ENCODE peak calls at places on chromosomes 5 and 9, in six cellular contexts. Z, L, Q, S, Y and J are unnamed samples.

GRCh38 chr5:75374394-75374814 is 37.4 kb downstream of the HMGCR start:
- ATAC-seq in Z (peak; percentile 71), L (no peak), Q (no peak), S (no peak), Y (no peak), J (no peak)

GRCh38 chr9:136454026-136454796 is 14.6 kb upstream of the INPP5E start:
- ATAC-seq in Z (no peak), L (no peak), Q (no peak), S (no peak), Y (no peak), J (no peak)

GRCh38 chr9:135136481-135136880 is 49.0 kb downstream of the OLFM1 start:
- ATAC-seq in Z (no peak), L (no peak), Q (no peak), S (no peak), Y (no peak), J (no peak)

GRCh38 chr5:3104446-3105047 is 353.1 kb upstream of the IRX2 start:
- ATAC-seq in Z (no peak), L (no peak), Q (no peak), S (no peak), Y (no peak), J (no peak)

GRCh38 chr5:135724475-135725065 is 109.9 kb upstream of the SLC25A48 start:
- ATAC-seq in Z (peak; percentile 29), L (no peak), Q (no peak), S (no peak), Y (no peak), J (no peak)

GRCh38 chr9:134962065-134962997 is 44.6 kb upstream of the FCN1 start:
- ATAC-seq in Z (no peak), L (no peak), Q (no peak), S (no peak), Y (no peak), J (no peak)

GRCh38 chr5:34411470-34412346 is 244.4 kb upstream of the RAI14 start:
- ATAC-seq in Z (no peak), L (no peak), Q (no peak), S (no peak), Y (no peak), J (no peak)

GRCh38 chr5:145775893-145776444 is 59.2 kb downstream of the PRELID2 start:
- ATAC-seq in Z (peak; percentile 98), L (peak; percentile 40), Q (no peak), S (peak; percentile 100), Y (peak; percentile 95), J (peak; percentile 94)

GRCh38 chr9:27548055-27548741 is 18.6 kb upstream of the MOB3B start:
- ATAC-seq in Z (peak; percentile 64), L (peak; percentile 56), Q (peak; percentile 74), S (peak; percentile 87), Y (peak; percentile 87), J (peak; percentile 91)

GRCh38 chr9:75117572-75117971 is 29.3 kb downstream of the OSTF1 start:
- ATAC-seq in Z (no peak), L (no peak), Q (no peak), S (no peak), Y (no peak), J (no peak)

GRCh38 chr9:121876658-121877271 is 216.3 kb downstream of the TTLL11 start:
- ATAC-seq in Z (no peak), L (no peak), Q (no peak), S (peak; percentile 71), Y (no peak), J (no peak)

GRCh38 chr9:85630676-85631075 is 111.1 kb downstream of the AGTPBP1 start:
- ATAC-seq in Z (no peak), L (no peak), Q (no peak), S (no peak), Y (no peak), J (no peak)

GRCh38 chr5:82405166-82405565 is 127.0 kb upstream of the RPS23 start:
- ATAC-seq in Z (no peak), L (no peak), Q (no peak), S (no peak), Y (no peak), J (no peak)

GRCh38 chr5:150243590-150243989 is 46.0 kb downstream of the CAMK2A start:
- ATAC-seq in Z (no peak), L (no peak), Q (no peak), S (no peak), Y (no peak), J (no peak)

GRCh38 chr9:72599874-72600534 is 78.6 kb downstream of the TMC1 start:
- ATAC-seq in Z (no peak), L (no peak), Q (peak; percentile 27), S (peak; percentile 52), Y (no peak), J (no peak)

GRCh38 chr9:92176068-92176799 is 61.0 kb upstream of the SPTLC1 start:
- ATAC-seq in Z (peak; percentile 72), L (peak; percentile 67), Q (peak; percentile 54), S (peak; percentile 77), Y (no peak), J (no peak)

GRCh38 chr5:143714629-143715028 is 97.3 kb upstream of the HMHB1 start:
- ATAC-seq in Z (no peak), L (no peak), Q (peak; percentile 71), S (no peak), Y (peak; percentile 30), J (peak; percentile 22)

GRCh38 chr5:176364765-176365662 is at the start of gene ARL10:
- ATAC-seq in Z (no peak), L (no peak), Q (peak; percentile 52), S (no peak), Y (peak; percentile 71), J (peak; percentile 38)

GRCh38 chr5:176366575-176366894 is 1.2 kb downstream of the ARL10 start:
- ATAC-seq in Z (no peak), L (no peak), Q (no peak), S (no peak), Y (no peak), J (no peak)

GRCh38 chr5:176362098-176362442 is 506 bp upstream of the KIAA1191 start:
- ATAC-seq in Z (peak; percentile 15), L (peak; percentile 20), Q (peak; percentile 12), S (peak; percentile 10), Y (no peak), J (no peak)

GRCh38 chr5:176368726-176369125 is 3.4 kb downstream of the ARL10 start:
- ATAC-seq in Z (no peak), L (no peak), Q (no peak), S (no peak), Y (no peak), J (no peak)

DNA sequence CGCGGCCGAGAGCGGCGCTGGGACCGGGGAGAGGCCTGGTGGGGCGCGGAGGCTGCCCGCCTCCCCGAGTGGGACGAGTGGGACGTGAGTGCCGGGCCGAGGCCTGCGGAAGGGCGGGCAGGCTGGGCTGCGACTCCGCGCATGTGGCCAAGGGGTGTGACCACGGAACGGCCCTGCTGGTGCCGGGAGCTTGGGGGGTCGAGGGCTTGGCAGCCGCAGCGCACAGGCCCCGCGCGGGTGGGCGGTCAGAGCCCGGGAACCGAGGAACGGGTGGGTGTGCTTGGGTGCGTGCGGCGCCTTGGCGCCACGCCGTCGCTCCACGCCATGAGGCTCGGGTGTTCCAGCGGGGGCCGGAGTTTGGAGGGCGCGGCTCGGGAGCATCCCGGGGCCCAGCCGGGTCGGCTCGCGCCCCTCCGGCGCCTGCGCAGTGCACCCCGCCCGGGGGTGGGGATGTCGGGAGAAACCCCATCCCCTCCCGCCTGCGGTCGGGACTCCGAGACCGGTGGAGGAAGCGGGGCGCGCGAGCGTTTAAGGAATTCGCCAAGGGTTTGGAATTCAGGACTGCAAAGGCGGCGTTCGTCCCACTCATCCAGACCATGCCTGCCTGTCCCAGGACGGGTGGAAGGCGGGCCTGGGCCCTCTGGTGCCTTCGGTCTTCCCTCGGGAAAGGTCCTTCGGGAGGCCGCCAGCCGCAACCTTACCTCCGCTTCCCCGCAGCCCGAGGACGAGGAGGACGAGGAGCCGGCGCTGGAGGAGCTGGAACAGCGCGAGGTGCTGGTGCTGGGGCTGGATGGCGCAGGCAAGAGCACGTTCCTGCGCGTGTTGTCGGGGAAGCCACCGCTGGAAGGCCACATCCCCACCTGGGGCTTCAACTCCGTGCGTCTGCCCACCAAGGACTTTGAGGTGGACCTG is 632 bp downstream of the ARL10 start:
- ATAC-seq in Z (no peak), L (no peak), Q (peak; percentile 20), S (no peak), Y (peak; percentile 79), J (peak; percentile 32)
- TF ChIP-seq POLR2A in Z (no peak), L (no peak), Q (peak; percentile 66), S (no peak), Y (no peak), J (no peak)

GRCh38 chr5:30831123-30831522 is 362.4 kb upstream of the CDH6 start:
- ATAC-seq in Z (no peak), L (no peak), Q (no peak), S (no peak), Y (no peak), J (no peak)
- TF ChIP-seq EP300 in Z (no peak), L (no peak), Q (no peak), S (no peak), Y (no peak), J (no peak)

DNA sequence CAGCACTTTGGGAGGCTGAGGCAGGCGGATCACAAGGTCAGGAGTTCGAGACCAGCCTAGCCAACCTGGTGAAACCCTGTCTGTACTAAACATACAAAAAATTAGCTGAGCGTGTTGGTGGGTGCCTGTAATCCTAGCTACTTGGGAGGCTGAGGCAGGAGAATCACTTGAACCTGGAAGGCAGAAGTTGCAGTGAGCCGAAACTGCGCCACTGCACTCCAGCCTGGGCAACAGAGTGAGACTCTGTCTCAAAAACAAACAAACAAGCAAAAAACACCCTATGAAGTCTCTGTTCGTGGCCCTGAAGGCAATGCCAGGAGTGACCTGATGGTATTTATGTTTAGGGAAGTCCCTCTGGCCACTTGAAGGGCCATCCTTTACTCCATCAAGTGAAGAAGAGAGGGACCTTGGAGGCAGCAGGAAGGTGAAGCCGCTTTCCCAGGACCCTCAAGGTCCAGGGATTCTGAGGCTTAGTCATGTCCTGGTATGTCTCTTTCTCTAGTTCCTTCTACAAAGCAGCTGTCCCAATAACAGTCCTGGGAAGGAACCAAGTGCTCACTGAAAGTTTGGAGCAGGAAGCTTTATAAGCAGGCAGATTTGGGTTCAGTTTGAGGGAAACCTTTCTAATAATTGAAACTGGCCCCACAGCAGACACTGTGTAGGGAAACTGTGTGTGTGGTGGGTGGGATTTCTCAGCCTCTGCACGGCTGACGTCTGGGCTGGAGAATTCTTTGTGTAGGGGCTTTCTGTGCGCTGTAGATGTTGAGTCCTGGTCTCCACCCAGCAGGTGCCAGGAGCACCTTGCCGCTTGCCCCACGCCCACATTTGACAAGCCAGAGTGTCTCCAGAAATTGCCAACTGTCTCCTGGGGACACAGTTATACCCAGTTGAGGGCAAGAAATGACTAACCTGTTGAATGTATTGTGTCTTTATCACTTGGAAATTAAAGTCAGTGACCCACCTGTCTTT is 12.5 kb downstream of the PHF2 start:
- ATAC-seq in Z (no peak), L (no peak), Q (no peak), S (no peak), Y (no peak), J (no peak)
- H3K4me1 ChIP-seq in Z (peaks cover 67% of the 10 kb centered on the region), L (peaks cover 19% of the 10 kb centered on the region), Q (no peaks in the 10 kb centered on the region), S (peaks cover 3% of the 10 kb centered on the region), Y (peaks cover 29% of the 10 kb centered on the region), J (peaks cover 26% of the 10 kb centered on the region)

GRCh38 chr5:10633271-10634049 is 69.6 kb downstream of the ANKRD33B start:
- ATAC-seq in Z (no peak), L (peak; percentile 34), Q (peak; percentile 2), S (no peak), Y (no peak), J (no peak)

GRCh38 chr5:10630126-10630525 is 66.3 kb downstream of the ANKRD33B start:
- ATAC-seq in Z (no peak), L (no peak), Q (no peak), S (no peak), Y (no peak), J (no peak)

GRCh38 chr5:10632110-10632903 is 68.4 kb downstream of the ANKRD33B start:
- ATAC-seq in Z (no peak), L (no peak), Q (peak; percentile 58), S (no peak), Y (peak; percentile 20), J (no peak)

GRCh38 chr5:10629661-10630060 is 65.8 kb downstream of the ANKRD33B start:
- ATAC-seq in Z (no peak), L (no peak), Q (no peak), S (no peak), Y (no peak), J (no peak)

GRCh38 chr5:10631597-10631996 is 67.7 kb downstream of the ANKRD33B start:
- ATAC-seq in Z (no peak), L (no peak), Q (peak; percentile 9), S (no peak), Y (no peak), J (no peak)
- TF ChIP-seq POLR2A in Z (no peak), L (no peak), Q (no peak), S (no peak), Y (no peak), J (no peak)